ENCODE peak calls at places on chromosomes 3 and 15, in eight cellular contexts. C is endothelial cell of umbilical vein, L is GM06990, V is sigmoid colon, U is fibroblast of lung, Y is HCT116, R is colonic mucosa, A is AG04450. W is an unnamed sample.

GRCh38 chr15:47412802-47413201 is 304.5 kb upstream of the SEMA6D start:
- DNase-seq in C (no peak), L (no peak), V (no peak), U (no peak), Y (no peak), R (no peak), A (no peak), W (no peak)

GRCh38 chr3:52456169-52456799 is 880 bp downstream of the NISCH start:
- DNase-seq in C (peak), L (no peak), V (peak), U (peak), Y (no peak), R (no peak), A (no peak), W (no peak)

GRCh38 chr15:39908186-39908585 is 11.9 kb downstream of the GPR176 start:
- DNase-seq in C (peak), L (no peak), V (no peak), U (peak), Y (no peak), R (no peak), A (peak), W (no peak)

GRCh38 chr3:114887806-114888205 is 259.3 kb downstream of the ZBTB20 start:
- DNase-seq in C (no peak), L (no peak), V (no peak), U (peak), Y (no peak), R (no peak), A (no peak), W (no peak)

GRCh38 chr15:45573961-45574629 is 13.1 kb upstream of the BLOC1S6 start:
- DNase-seq in C (no peak), L (no peak), V (no peak), U (no peak), Y (peak), R (no peak), A (no peak), W (peak)

GRCh38 chr3:152556731-152557254 is 278.1 kb upstream of the P2RY1 start:
- DNase-seq in C (peak), L (no peak), V (no peak), U (peak), Y (no peak), R (no peak), A (no peak), W (no peak)

GRCh38 chr15:70585707-70586034 is 177.7 kb downstream of the UACA start:
- DNase-seq in C (no peak), L (no peak), V (no peak), U (no peak), Y (no peak), R (no peak), A (no peak), W (no peak)

GRCh38 chr3:51375571-51375970 is 9.5 kb upstream of the MANF start:
- DNase-seq in C (no peak), L (no peak), V (no peak), U (no peak), Y (no peak), R (no peak), A (no peak), W (no peak)

GRCh38 chr15:57320543-57321220 is 55.6 kb upstream of the CGNL1 start:
- DNase-seq in C (peak), L (no peak), V (no peak), U (peak), Y (no peak), R (no peak), A (no peak), W (no peak)

GRCh38 chr3:38126121-38126892 is 10.6 kb downstream of the ACAA1 start:
- DNase-seq in C (no peak), L (no peak), V (peak), U (no peak), Y (no peak), R (no peak), A (no peak), W (no peak)

GRCh38 chr3:114092151-114093000 is 35.8 kb downstream of the QTRT2 start:
- DNase-seq in C (peak), L (no peak), V (no peak), U (no peak), Y (no peak), R (no peak), A (no peak), W (no peak)

GRCh38 chr15:100725121-100726069 is 123.0 kb downstream of the ASB7 start:
- DNase-seq in C (no peak), L (no peak), V (no peak), U (peak), Y (no peak), R (peak), A (peak), W (no peak)

GRCh38 chr3:43055806-43056770 is 49.8 kb downstream of the POMGNT2 start:
- DNase-seq in C (no peak), L (no peak), V (no peak), U (no peak), Y (no peak), R (no peak), A (no peak), W (no peak)

GRCh38 chr3:126548556-126549466 is 9.9 kb downstream of the C3orf22 start:
- DNase-seq in C (no peak), L (no peak), V (peak), U (no peak), Y (no peak), R (peak), A (no peak), W (no peak)

GRCh38 chr3:47542614-47543173 is 29.2 kb upstream of the ELP6 start:
- DNase-seq in C (no peak), L (no peak), V (peak), U (peak), Y (no peak), R (no peak), A (no peak), W (no peak)

GRCh38 chr3:71862374-71863145 is 77.6 kb upstream of the PROK2 start:
- DNase-seq in C (no peak), L (no peak), V (no peak), U (no peak), Y (no peak), R (no peak), A (no peak), W (no peak)

GRCh38 chr3:108461641-108462040 is 48.8 kb downstream of the MYH15 start:
- DNase-seq in C (no peak), L (no peak), V (no peak), U (peak), Y (no peak), R (no peak), A (no peak), W (no peak)

GRCh38 chr15:25810154-25810553 is 53.0 kb downstream of the ATP10A start:
- DNase-seq in C (no peak), L (no peak), V (no peak), U (no peak), Y (no peak), R (no peak), A (no peak), W (no peak)

GRCh38 chr15:33506781-33507180 is 196.0 kb downstream of the RYR3 start:
- DNase-seq in C (no peak), L (no peak), V (no peak), U (no peak), Y (no peak), R (no peak), A (peak), W (no peak)

GRCh38 chr3:107263269-107264021 is 113.8 kb upstream of the CCDC54 start:
- DNase-seq in C (no peak), L (no peak), V (no peak), U (no peak), Y (no peak), R (no peak), A (no peak), W (no peak)

GRCh38 chr15:38530113-38530512 is 34.5 kb downstream of the RASGRP1 start:
- DNase-seq in C (no peak), L (no peak), V (no peak), U (no peak), Y (no peak), R (no peak), A (no peak), W (no peak)

GRCh38 chr3:79167651-79168416 is 600.0 kb downstream of the ROBO1 start:
- DNase-seq in C (peak), L (no peak), V (peak), U (peak), Y (no peak), R (no peak), A (peak), W (no peak)

GRCh38 chr3:159828542-159828943 is 160.1 kb upstream of the IL12A start:
- DNase-seq in C (peak), L (no peak), V (no peak), U (peak), Y (peak), R (no peak), A (no peak), W (no peak)

GRCh38 chr3:142445816-142446254 is 2.0 kb downstream of the XRN1 start:
- DNase-seq in C (peak), L (peak), V (no peak), U (peak), Y (no peak), R (peak), A (no peak), W (no peak)

GRCh38 chr3:186307594-186307993 is 54.4 kb downstream of the DGKG start:
- DNase-seq in C (peak), L (no peak), V (no peak), U (peak), Y (no peak), R (no peak), A (peak), W (peak)

GRCh38 chr3:135918600-135918999 is 46.9 kb upstream of the PPP2R3A start:
- DNase-seq in C (peak), L (no peak), V (no peak), U (peak), Y (peak), R (no peak), A (no peak), W (no peak)

GRCh38 chr3:105755121-105755886 is 113.5 kb downstream of the CBLB start:
- DNase-seq in C (peak), L (no peak), V (no peak), U (no peak), Y (no peak), R (no peak), A (no peak), W (no peak)

GRCh38 chr3:14253022-14253761 is 74.6 kb downstream of the LSM3 start:
- DNase-seq in C (no peak), L (no peak), V (no peak), U (no peak), Y (no peak), R (no peak), A (no peak), W (no peak)
- TF ChIP-seq CTCF in C (no peak), L (no peak), V (no peak), U (no peak), Y (no peak), R (no peak), A (no peak), W (no peak)

DNA sequence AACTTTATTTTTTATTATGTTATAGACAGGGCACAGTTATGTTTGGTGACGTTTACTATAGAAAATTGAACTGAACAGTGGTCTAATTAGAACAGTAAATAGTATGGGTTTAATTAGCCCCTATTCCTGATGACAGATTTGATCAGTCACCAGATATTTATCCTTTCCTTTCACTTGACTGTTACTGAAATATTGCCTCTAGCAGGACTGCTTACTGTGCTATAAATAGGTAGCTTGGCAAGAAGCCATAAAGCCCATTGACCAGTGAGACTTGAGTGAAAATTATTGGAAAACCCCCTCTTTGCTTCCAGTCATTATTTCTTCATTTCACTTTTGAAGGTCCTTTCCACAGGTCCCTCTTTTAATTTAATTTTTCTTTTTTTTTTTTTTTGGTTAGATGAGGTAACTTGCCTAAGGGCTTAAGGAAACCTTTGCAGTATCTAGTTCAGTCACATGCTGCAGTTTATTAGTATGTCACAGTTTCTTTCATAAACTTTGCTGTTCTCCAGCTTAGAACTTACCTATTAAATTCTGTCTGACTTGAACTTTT is 115.6 kb downstream of the ADAMTSL3 start:
- DNase-seq in C (no peak), L (peak), V (no peak), U (no peak), Y (no peak), R (no peak), A (no peak), W (no peak)
- TF ChIP-seq CTCF in C (no peak), L (no peak), V (no peak), U (no peak), Y (no peak), R (no peak), A (no peak), W (no peak)

DNA sequence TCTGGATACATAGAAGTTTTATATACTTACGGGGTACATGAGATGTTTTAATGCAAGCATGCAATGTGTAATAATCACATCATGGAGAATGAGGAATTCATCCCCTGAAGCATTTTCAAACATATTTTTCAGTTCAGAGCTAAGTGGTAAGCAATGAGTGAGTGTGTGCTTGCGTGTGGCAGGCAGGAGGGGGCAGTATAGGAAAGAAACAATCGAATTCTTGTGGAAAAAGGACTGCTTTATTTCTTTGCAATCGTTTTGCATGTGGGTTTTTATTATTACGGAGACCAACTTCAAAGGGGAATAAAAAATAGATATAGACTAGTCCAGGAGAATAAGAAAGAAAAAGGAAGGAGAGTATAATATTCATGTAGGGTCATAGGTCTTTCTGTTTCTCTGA is 271.6 kb downstream of the CHL1 start:
- DNase-seq in C (no peak), L (no peak), V (no peak), U (peak), Y (no peak), R (no peak), A (no peak), W (peak)
- TF ChIP-seq CTCF in C (no peak), L (peak), V (peak), U (peak), Y (no peak), R (no peak), A (peak), W (peak)

GRCh38 chr15:89230277-89230676 is 8.9 kb upstream of the RLBP1 start:
- DNase-seq in C (no peak), L (no peak), V (no peak), U (no peak), Y (no peak), R (no peak), A (no peak), W (no peak)
- TF ChIP-seq CTCF in C (no peak), L (peak), V (no peak), U (peak), Y (no peak), R (no peak), A (peak), W (no peak)